ENCODE peak calls at places on chromosomes 12 and 14, in eight cellular contexts. One of them, this sample, is unnamed.

GRCh38 chr12:27257104-27257848 is 13.2 kb downstream of the STK38L start:
- DNase-seq in cardiac fibroblast: peak
- DNase-seq in activated CD4-positive, alpha-beta T cell treated with anti-CD3 and anti-CD28 coated beads, Interleukin-2, amount 50 U/mL, for 24 hours: no peak
- DNase-seq in sigmoid colon: no peak
- DNase-seq in T47D: no peak
- DNase-seq in A673: no peak
- DNase-seq in left ventricle myocardium superior: no peak
- DNase-seq in activated CD4-positive, alpha-beta memory T cell treated with anti-CD3 and anti-CD28 coated beads, Interleukin-2, amount 10 ng/mL, durations not matched to agents 7 days and 5 days: no peak
- DNase-seq in this sample: no peak

GRCh38 chr12:126782083-126782482 is 1484.9 kb upstream of the TMEM132C start:
- DNase-seq in cardiac fibroblast: no peak
- DNase-seq in activated CD4-positive, alpha-beta T cell treated with anti-CD3 and anti-CD28 coated beads, Interleukin-2, amount 50 U/mL, for 24 hours: no peak
- DNase-seq in sigmoid colon: no peak
- DNase-seq in T47D: no peak
- DNase-seq in A673: peak
- DNase-seq in left ventricle myocardium superior: no peak
- DNase-seq in activated CD4-positive, alpha-beta memory T cell treated with anti-CD3 and anti-CD28 coated beads, Interleukin-2, amount 10 ng/mL, durations not matched to agents 7 days and 5 days: no peak
- DNase-seq in this sample: no peak

GRCh38 chr12:14961466-14962155 is at the start of gene ARHGDIB:
- DNase-seq in cardiac fibroblast: peak
- DNase-seq in activated CD4-positive, alpha-beta T cell treated with anti-CD3 and anti-CD28 coated beads, Interleukin-2, amount 50 U/mL, for 24 hours: no peak
- DNase-seq in sigmoid colon: no peak
- DNase-seq in T47D: peak
- DNase-seq in A673: peak
- DNase-seq in left ventricle myocardium superior: peak
- DNase-seq in activated CD4-positive, alpha-beta memory T cell treated with anti-CD3 and anti-CD28 coated beads, Interleukin-2, amount 10 ng/mL, durations not matched to agents 7 days and 5 days: peak
- DNase-seq in this sample: peak

GRCh38 chr12:58032156-58032555 is 90.8 kb downstream of the ATP23 start:
- DNase-seq in cardiac fibroblast: no peak
- DNase-seq in activated CD4-positive, alpha-beta T cell treated with anti-CD3 and anti-CD28 coated beads, Interleukin-2, amount 50 U/mL, for 24 hours: no peak
- DNase-seq in sigmoid colon: no peak
- DNase-seq in T47D: no peak
- DNase-seq in A673: no peak
- DNase-seq in left ventricle myocardium superior: no peak
- DNase-seq in activated CD4-positive, alpha-beta memory T cell treated with anti-CD3 and anti-CD28 coated beads, Interleukin-2, amount 10 ng/mL, durations not matched to agents 7 days and 5 days: no peak
- DNase-seq in this sample: no peak

GRCh38 chr12:50101663-50102062 is 2.1 kb upstream of the GPD1 start:
- DNase-seq in cardiac fibroblast: peak
- DNase-seq in activated CD4-positive, alpha-beta T cell treated with anti-CD3 and anti-CD28 coated beads, Interleukin-2, amount 50 U/mL, for 24 hours: no peak
- DNase-seq in sigmoid colon: no peak
- DNase-seq in T47D: peak
- DNase-seq in A673: peak
- DNase-seq in left ventricle myocardium superior: no peak
- DNase-seq in activated CD4-positive, alpha-beta memory T cell treated with anti-CD3 and anti-CD28 coated beads, Interleukin-2, amount 10 ng/mL, durations not matched to agents 7 days and 5 days: no peak
- DNase-seq in this sample: no peak

GRCh38 chr12:53145383-53145782 is 35.1 kb upstream of the ZNF740 start:
- DNase-seq in cardiac fibroblast: peak
- DNase-seq in activated CD4-positive, alpha-beta T cell treated with anti-CD3 and anti-CD28 coated beads, Interleukin-2, amount 50 U/mL, for 24 hours: no peak
- DNase-seq in sigmoid colon: no peak
- DNase-seq in T47D: no peak
- DNase-seq in A673: no peak
- DNase-seq in left ventricle myocardium superior: no peak
- DNase-seq in activated CD4-positive, alpha-beta memory T cell treated with anti-CD3 and anti-CD28 coated beads, Interleukin-2, amount 10 ng/mL, durations not matched to agents 7 days and 5 days: no peak
- DNase-seq in this sample: no peak

GRCh38 chr12:50066402-50066801 is 9.0 kb downstream of the ASIC1 start:
- DNase-seq in cardiac fibroblast: peak
- DNase-seq in activated CD4-positive, alpha-beta T cell treated with anti-CD3 and anti-CD28 coated beads, Interleukin-2, amount 50 U/mL, for 24 hours: no peak
- DNase-seq in sigmoid colon: peak
- DNase-seq in T47D: no peak
- DNase-seq in A673: no peak
- DNase-seq in left ventricle myocardium superior: no peak
- DNase-seq in activated CD4-positive, alpha-beta memory T cell treated with anti-CD3 and anti-CD28 coated beads, Interleukin-2, amount 10 ng/mL, durations not matched to agents 7 days and 5 days: no peak
- DNase-seq in this sample: no peak

GRCh38 chr12:53065975-53066593 is 13.1 kb downstream of the SPRYD3 start:
- DNase-seq in cardiac fibroblast: peak
- DNase-seq in activated CD4-positive, alpha-beta T cell treated with anti-CD3 and anti-CD28 coated beads, Interleukin-2, amount 50 U/mL, for 24 hours: peak
- DNase-seq in sigmoid colon: peak
- DNase-seq in T47D: peak
- DNase-seq in A673: peak
- DNase-seq in left ventricle myocardium superior: peak
- DNase-seq in activated CD4-positive, alpha-beta memory T cell treated with anti-CD3 and anti-CD28 coated beads, Interleukin-2, amount 10 ng/mL, durations not matched to agents 7 days and 5 days: peak
- DNase-seq in this sample: peak

GRCh38 chr14:53390008-53390407 is 236.9 kb upstream of the DDHD1 start:
- DNase-seq in cardiac fibroblast: no peak
- DNase-seq in activated CD4-positive, alpha-beta T cell treated with anti-CD3 and anti-CD28 coated beads, Interleukin-2, amount 50 U/mL, for 24 hours: no peak
- DNase-seq in sigmoid colon: no peak
- DNase-seq in T47D: no peak
- DNase-seq in A673: no peak
- DNase-seq in left ventricle myocardium superior: no peak
- DNase-seq in activated CD4-positive, alpha-beta memory T cell treated with anti-CD3 and anti-CD28 coated beads, Interleukin-2, amount 10 ng/mL, durations not matched to agents 7 days and 5 days: no peak
- DNase-seq in this sample: no peak